ENCODE peak calls at places on chromosomes 11 and 22, in seven cellular contexts. One of them, this sample, is unnamed.

GRCh38 chr11:124900464-124900863 is 2.8 kb upstream of the ROBO4 start:
- DNase-seq in omental fat pad: no peak
- DNase-seq in astrocyte of the spinal cord: peak
- DNase-seq in cardiac fibroblast: peak
- DNase-seq in HCT116: peak
- DNase-seq in AG10803: peak
- DNase-seq in heart right ventricle: peak
- DNase-seq in this sample: no peak

GRCh38 chr11:75270896-75271415 is 30.4 kb downstream of the TPBGL start:
- DNase-seq in omental fat pad: no peak
- DNase-seq in astrocyte of the spinal cord: no peak
- DNase-seq in cardiac fibroblast: peak
- DNase-seq in HCT116: peak
- DNase-seq in AG10803: peak
- DNase-seq in heart right ventricle: no peak
- DNase-seq in this sample: no peak

GRCh38 chr22:26479043-26479791 is 4.4 kb downstream of the HPS4 start:
- DNase-seq in omental fat pad: no peak
- DNase-seq in astrocyte of the spinal cord: no peak
- DNase-seq in cardiac fibroblast: no peak
- DNase-seq in HCT116: no peak
- DNase-seq in AG10803: no peak
- DNase-seq in heart right ventricle: no peak
- DNase-seq in this sample: no peak

GRCh38 chr11:66012946-66013761 is 1.3 kb downstream of the CST6 start:
- DNase-seq in omental fat pad: no peak
- DNase-seq in astrocyte of the spinal cord: no peak
- DNase-seq in cardiac fibroblast: no peak
- DNase-seq in HCT116: no peak
- DNase-seq in AG10803: no peak
- DNase-seq in heart right ventricle: no peak
- DNase-seq in this sample: no peak

GRCh38 chr22:45351956-45352355 is 42.2 kb downstream of the FAM118A start:
- DNase-seq in omental fat pad: no peak
- DNase-seq in astrocyte of the spinal cord: no peak
- DNase-seq in cardiac fibroblast: no peak
- DNase-seq in HCT116: no peak
- DNase-seq in AG10803: no peak
- DNase-seq in heart right ventricle: no peak
- DNase-seq in this sample: no peak

GRCh38 chr22:47034905-47035419 is 272.5 kb downstream of the TBC1D22A start:
- DNase-seq in omental fat pad: no peak
- DNase-seq in astrocyte of the spinal cord: no peak
- DNase-seq in cardiac fibroblast: no peak
- DNase-seq in HCT116: no peak
- DNase-seq in AG10803: no peak
- DNase-seq in heart right ventricle: no peak
- DNase-seq in this sample: no peak

GRCh38 chr11:114353448-114353847 is 46.9 kb downstream of the C11orf71 start:
- DNase-seq in omental fat pad: no peak
- DNase-seq in astrocyte of the spinal cord: peak
- DNase-seq in cardiac fibroblast: peak
- DNase-seq in HCT116: no peak
- DNase-seq in AG10803: no peak
- DNase-seq in heart right ventricle: no peak
- DNase-seq in this sample: no peak

GRCh38 chr22:32473388-32473952 is 1.1 kb upstream of the FBXO7 start:
- DNase-seq in omental fat pad: no peak
- DNase-seq in astrocyte of the spinal cord: peak
- DNase-seq in cardiac fibroblast: peak
- DNase-seq in HCT116: peak
- DNase-seq in AG10803: peak
- DNase-seq in heart right ventricle: peak
- DNase-seq in this sample: no peak

GRCh38 chr11:44651535-44652130 is 75.1 kb upstream of the TSPAN18 start:
- DNase-seq in omental fat pad: no peak
- DNase-seq in astrocyte of the spinal cord: no peak
- DNase-seq in cardiac fibroblast: no peak
- DNase-seq in HCT116: no peak
- DNase-seq in AG10803: no peak
- DNase-seq in heart right ventricle: no peak
- DNase-seq in this sample: no peak

GRCh38 chr22:28237783-28238182 is 318.7 kb upstream of the PITPNB start:
- DNase-seq in omental fat pad: no peak
- DNase-seq in astrocyte of the spinal cord: no peak
- DNase-seq in cardiac fibroblast: no peak
- DNase-seq in HCT116: no peak
- DNase-seq in AG10803: no peak
- DNase-seq in heart right ventricle: no peak
- DNase-seq in this sample: no peak

GRCh38 chr11:17531818-17532131 is 12.4 kb downstream of the USH1C start:
- DNase-seq in omental fat pad: no peak
- DNase-seq in astrocyte of the spinal cord: no peak
- DNase-seq in cardiac fibroblast: peak
- DNase-seq in HCT116: no peak
- DNase-seq in AG10803: no peak
- DNase-seq in heart right ventricle: no peak
- DNase-seq in this sample: no peak

GRCh38 chr22:50529416-50530279 is at the start of gene TYMP:
- DNase-seq in omental fat pad: no peak
- DNase-seq in astrocyte of the spinal cord: no peak
- DNase-seq in cardiac fibroblast: no peak
- DNase-seq in HCT116: no peak
- DNase-seq in AG10803: peak
- DNase-seq in heart right ventricle: peak
- DNase-seq in this sample: peak

GRCh38 chr22:42214625-42215415 is 55.6 kb downstream of the TCF20 start:
- DNase-seq in omental fat pad: no peak
- DNase-seq in astrocyte of the spinal cord: peak
- DNase-seq in cardiac fibroblast: no peak
- DNase-seq in HCT116: no peak
- DNase-seq in AG10803: no peak
- DNase-seq in heart right ventricle: peak
- DNase-seq in this sample: no peak

GRCh38 chr11:85551881-85552280 is 75.3 kb downstream of the DLG2 start:
- DNase-seq in omental fat pad: no peak
- DNase-seq in astrocyte of the spinal cord: no peak
- DNase-seq in cardiac fibroblast: no peak
- DNase-seq in HCT116: no peak
- DNase-seq in AG10803: no peak
- DNase-seq in heart right ventricle: no peak
- DNase-seq in this sample: no peak

GRCh38 chr11:66159585-66159984 is 89.5 kb downstream of the PACS1 start:
- DNase-seq in omental fat pad: no peak
- DNase-seq in astrocyte of the spinal cord: no peak
- DNase-seq in cardiac fibroblast: no peak
- DNase-seq in HCT116: no peak
- DNase-seq in AG10803: peak
- DNase-seq in heart right ventricle: no peak
- DNase-seq in this sample: no peak

GRCh38 chr11:70894566-70894965 is 357.8 kb downstream of the SHANK2 start:
- DNase-seq in omental fat pad: no peak
- DNase-seq in astrocyte of the spinal cord: no peak
- DNase-seq in cardiac fibroblast: no peak
- DNase-seq in HCT116: no peak
- DNase-seq in AG10803: no peak
- DNase-seq in heart right ventricle: no peak
- DNase-seq in this sample: no peak

GRCh38 chr11:2780850-2781412 is 81.1 kb upstream of the KCNQ1OT1 start:
- DNase-seq in omental fat pad: no peak
- DNase-seq in astrocyte of the spinal cord: no peak
- DNase-seq in cardiac fibroblast: no peak
- DNase-seq in HCT116: no peak
- DNase-seq in AG10803: no peak
- DNase-seq in heart right ventricle: peak
- DNase-seq in this sample: peak

GRCh38 chr11:118757881-118758399 is 33.0 kb downstream of the DDX6 start:
- DNase-seq in omental fat pad: no peak
- DNase-seq in astrocyte of the spinal cord: no peak
- DNase-seq in cardiac fibroblast: no peak
- DNase-seq in HCT116: no peak
- DNase-seq in AG10803: no peak
- DNase-seq in heart right ventricle: no peak
- DNase-seq in this sample: no peak

GRCh38 chr11:16607675-16608644 is 130.5 kb upstream of the C11orf58 start:
- DNase-seq in omental fat pad: peak
- DNase-seq in astrocyte of the spinal cord: peak
- DNase-seq in cardiac fibroblast: no peak
- DNase-seq in HCT116: no peak
- DNase-seq in AG10803: peak
- DNase-seq in heart right ventricle: peak
- DNase-seq in this sample: peak

GRCh38 chr11:72589802-72590761 is 84.1 kb downstream of the PDE2A start:
- DNase-seq in omental fat pad: no peak
- DNase-seq in astrocyte of the spinal cord: peak
- DNase-seq in cardiac fibroblast: peak
- DNase-seq in HCT116: no peak
- DNase-seq in AG10803: peak
- DNase-seq in heart right ventricle: peak
- DNase-seq in this sample: no peak
- TF ChIP-seq CTCF in omental fat pad: no peak
- TF ChIP-seq CTCF in astrocyte of the spinal cord: peak
- TF ChIP-seq CTCF in cardiac fibroblast: peak
- TF ChIP-seq CTCF in HCT116: peak
- TF ChIP-seq CTCF in AG10803: peak
- TF ChIP-seq CTCF in heart right ventricle: peak
- TF ChIP-seq CTCF in this sample: peak

GRCh38 chr11:69307871-69308381 is 14.0 kb downstream of the MYEOV start:
- DNase-seq in omental fat pad: no peak
- DNase-seq in astrocyte of the spinal cord: no peak
- DNase-seq in cardiac fibroblast: no peak
- DNase-seq in HCT116: no peak
- DNase-seq in AG10803: no peak
- DNase-seq in heart right ventricle: no peak
- DNase-seq in this sample: no peak

GRCh38 chr11:69308531-69308930 is 14.6 kb downstream of the MYEOV start:
- DNase-seq in omental fat pad: no peak
- DNase-seq in astrocyte of the spinal cord: no peak
- DNase-seq in cardiac fibroblast: no peak
- DNase-seq in HCT116: no peak
- DNase-seq in AG10803: no peak
- DNase-seq in heart right ventricle: no peak
- DNase-seq in this sample: no peak

GRCh38 chr11:69305885-69306540 is 12.1 kb downstream of the MYEOV start:
- DNase-seq in omental fat pad: no peak
- DNase-seq in astrocyte of the spinal cord: no peak
- DNase-seq in cardiac fibroblast: no peak
- DNase-seq in HCT116: no peak
- DNase-seq in AG10803: no peak
- DNase-seq in heart right ventricle: no peak
- DNase-seq in this sample: no peak

GRCh38 chr11:69306821-69307220 is 12.9 kb downstream of the MYEOV start:
- DNase-seq in omental fat pad: no peak
- DNase-seq in astrocyte of the spinal cord: no peak
- DNase-seq in cardiac fibroblast: no peak
- DNase-seq in HCT116: no peak
- DNase-seq in AG10803: no peak
- DNase-seq in heart right ventricle: no peak
- DNase-seq in this sample: no peak

DNA sequence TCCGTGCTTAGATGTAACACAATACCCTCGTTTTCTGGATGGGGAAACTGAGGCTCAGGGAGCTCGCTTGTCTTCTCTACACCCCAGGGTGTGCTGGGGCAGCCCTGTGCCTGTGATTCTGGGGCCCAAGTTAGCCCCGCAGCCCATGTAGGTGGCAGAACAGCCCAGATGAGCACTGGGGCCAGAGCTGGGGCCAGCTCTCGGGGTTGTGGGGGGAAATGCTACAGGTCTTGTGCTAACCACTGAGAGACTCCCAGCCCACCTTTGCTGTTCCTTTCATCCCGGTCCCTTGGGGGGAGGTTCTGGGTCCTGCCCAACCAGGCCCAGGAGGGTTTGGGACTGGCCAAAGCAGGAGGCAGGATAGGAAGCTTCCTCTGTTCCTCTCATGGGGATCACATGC is 13.5 kb downstream of the MYEOV start:
- DNase-seq in omental fat pad: no peak
- DNase-seq in astrocyte of the spinal cord: no peak
- DNase-seq in cardiac fibroblast: no peak
- DNase-seq in HCT116: no peak
- DNase-seq in AG10803: no peak
- DNase-seq in heart right ventricle: no peak
- DNase-seq in this sample: no peak
- TF ChIP-seq CTCF in omental fat pad: no peak
- TF ChIP-seq CTCF in astrocyte of the spinal cord: no peak
- TF ChIP-seq CTCF in cardiac fibroblast: no peak
- TF ChIP-seq CTCF in HCT116: no peak
- TF ChIP-seq CTCF in AG10803: no peak
- TF ChIP-seq CTCF in heart right ventricle: no peak
- TF ChIP-seq CTCF in this sample: no peak

DNA sequence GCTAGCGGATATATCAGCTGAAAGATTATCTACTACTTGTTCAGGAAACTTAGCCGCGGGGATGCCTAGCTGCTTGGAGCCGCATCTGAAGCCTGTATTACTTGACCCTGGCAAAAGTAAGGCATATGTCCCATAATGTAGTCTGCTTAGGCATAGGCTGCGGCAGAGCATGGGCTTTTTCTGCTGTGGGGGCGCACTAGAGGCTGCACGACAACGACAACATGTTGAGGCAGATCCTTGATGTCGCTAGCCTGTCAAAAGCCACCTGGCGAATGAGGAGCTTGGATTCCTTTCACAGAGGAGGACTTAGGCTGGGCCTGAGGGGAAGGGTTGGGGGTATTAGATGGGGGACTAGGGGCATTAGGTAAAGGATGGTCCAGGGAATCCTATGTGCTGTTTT is 1.1 kb upstream of the OR52N2 start:
- DNase-seq in omental fat pad: no peak
- DNase-seq in astrocyte of the spinal cord: no peak
- DNase-seq in cardiac fibroblast: no peak
- DNase-seq in HCT116: no peak
- DNase-seq in AG10803: no peak
- DNase-seq in heart right ventricle: no peak
- DNase-seq in this sample: no peak
- TF ChIP-seq CTCF in omental fat pad: no peak
- TF ChIP-seq CTCF in astrocyte of the spinal cord: no peak
- TF ChIP-seq CTCF in cardiac fibroblast: no peak
- TF ChIP-seq CTCF in HCT116: no peak
- TF ChIP-seq CTCF in AG10803: no peak
- TF ChIP-seq CTCF in heart right ventricle: no peak
- TF ChIP-seq CTCF in this sample: no peak

GRCh38 chr11:61683116-61683515 is 2.9 kb downstream of the DAGLA start:
- DNase-seq in omental fat pad: no peak
- DNase-seq in astrocyte of the spinal cord: no peak
- DNase-seq in cardiac fibroblast: no peak
- DNase-seq in HCT116: no peak
- DNase-seq in AG10803: no peak
- DNase-seq in heart right ventricle: no peak
- DNase-seq in this sample: no peak

GRCh38 chr11:61683961-61684869 is 4.0 kb downstream of the DAGLA start:
- DNase-seq in omental fat pad: no peak
- DNase-seq in astrocyte of the spinal cord: peak
- DNase-seq in cardiac fibroblast: no peak
- DNase-seq in HCT116: no peak
- DNase-seq in AG10803: no peak
- DNase-seq in heart right ventricle: no peak
- DNase-seq in this sample: no peak

GRCh38 chr11:61679893-61680621 is at the start of gene DAGLA:
- DNase-seq in omental fat pad: peak
- DNase-seq in astrocyte of the spinal cord: peak
- DNase-seq in cardiac fibroblast: peak
- DNase-seq in HCT116: no peak
- DNase-seq in AG10803: peak
- DNase-seq in heart right ventricle: peak
- DNase-seq in this sample: peak

GRCh38 chr11:61680622-61681191 is 516 bp downstream of the DAGLA start:
- DNase-seq in omental fat pad: no peak
- DNase-seq in astrocyte of the spinal cord: no peak
- DNase-seq in cardiac fibroblast: no peak
- DNase-seq in HCT116: no peak
- DNase-seq in AG10803: no peak
- DNase-seq in heart right ventricle: no peak
- DNase-seq in this sample: no peak

GRCh38 chr11:61682093-61682732 is 2.0 kb downstream of the DAGLA start:
- DNase-seq in omental fat pad: no peak
- DNase-seq in astrocyte of the spinal cord: no peak
- DNase-seq in cardiac fibroblast: peak
- DNase-seq in HCT116: no peak
- DNase-seq in AG10803: no peak
- DNase-seq in heart right ventricle: peak
- DNase-seq in this sample: no peak
- TF ChIP-seq CTCF in omental fat pad: no peak
- TF ChIP-seq CTCF in astrocyte of the spinal cord: no peak
- TF ChIP-seq CTCF in cardiac fibroblast: no peak
- TF ChIP-seq CTCF in HCT116: no peak
- TF ChIP-seq CTCF in AG10803: no peak
- TF ChIP-seq CTCF in heart right ventricle: no peak
- TF ChIP-seq CTCF in this sample: no peak

This sample was measured in tibial nerve.